ENCODE peak calls at places on chromosome 18, in nine cellular contexts. R is AG04450; L is natural killer cell; P is neural crest cell; E is fibroblast of lung; H is MCF 10A; S is CD4-positive, alpha-beta T cell; G is colonic mucosa; B is GM13976. N is an unnamed sample.

GRCh38 chr18:13513015-13513414 is 213.3 kb downstream of the FAM210A start:
- DNase-seq in R (no peak), L (no peak), P (no peak), E (peak; percentile 48), H (no peak), S (no peak), G (no peak), B (no peak), N (no peak)

GRCh38 chr18:944440-944839 is 39.8 kb downstream of the ADCYAP1 start:
- DNase-seq in R (no peak), L (no peak), P (no peak), E (peak; percentile 96), H (peak; percentile 73), S (no peak), G (no peak), B (no peak), N (no peak)

GRCh38 chr18:55290898-55291297 is 297.1 kb downstream of the TCF4 start:
- DNase-seq in R (no peak), L (no peak), P (no peak), E (peak; percentile 67), H (no peak), S (no peak), G (no peak), B (no peak), N (no peak)

GRCh38 chr18:54608008-54608642 is 17.1 kb downstream of the DYNAP start:
- DNase-seq in R (no peak), L (no peak), P (no peak), E (peak; percentile 51), H (peak; percentile 88), S (no peak), G (no peak), B (no peak), N (no peak)

GRCh38 chr18:72013512-72013911 is 530.6 kb downstream of the CBLN2 start:
- DNase-seq in R (no peak), L (no peak), P (no peak), E (peak; percentile 2), H (peak; percentile 44), S (no peak), G (no peak), B (no peak), N (no peak)

GRCh38 chr18:10661333-10661732 is 135.5 kb downstream of the NAPG start:
- DNase-seq in R (no peak), L (no peak), P (no peak), E (peak; percentile 31), H (peak; percentile 90), S (no peak), G (no peak), B (no peak), N (no peak)

GRCh38 chr18:3456686-3457069 is 6.7 kb downstream of the TGIF1 start:
- DNase-seq in R (no peak), L (no peak), P (no peak), E (no peak), H (no peak), S (no peak), G (peak; percentile 58), B (no peak), N (no peak)

GRCh38 chr18:48808476-48808875 is 142.3 kb downstream of the SMAD7 start:
- DNase-seq in R (no peak), L (no peak), P (no peak), E (no peak), H (no peak), S (no peak), G (no peak), B (no peak), N (no peak)

GRCh38 chr18:79485788-79486355 is 90.1 kb downstream of the NFATC1 start:
- DNase-seq in R (peak; percentile 54), L (no peak), P (no peak), E (peak; percentile 94), H (no peak), S (no peak), G (no peak), B (no peak), N (no peak)

GRCh38 chr18:10035306-10035991 is 121.6 kb downstream of the VAPA start:
- DNase-seq in R (no peak), L (no peak), P (no peak), E (peak; percentile 30), H (peak; percentile 32), S (no peak), G (no peak), B (no peak), N (no peak)

GRCh38 chr18:2471523-2471922 is 99.8 kb downstream of the METTL4 start:
- DNase-seq in R (no peak), L (no peak), P (no peak), E (no peak), H (no peak), S (no peak), G (no peak), B (no peak), N (no peak)

GRCh38 chr18:11324510-11324909 is 175.1 kb upstream of the PIEZO2 start:
- DNase-seq in R (no peak), L (no peak), P (no peak), E (peak; percentile 24), H (peak; percentile 49), S (no peak), G (no peak), B (no peak), N (no peak)

GRCh38 chr18:50356036-50356945 is 18.6 kb upstream of the SKA1 start:
- DNase-seq in R (no peak), L (no peak), P (no peak), E (no peak), H (peak; percentile 71), S (no peak), G (no peak), B (peak; percentile 36), N (peak; percentile 34)

GRCh38 chr18:11665146-11665545 is 23.9 kb upstream of the GNAL start:
- DNase-seq in R (no peak), L (no peak), P (no peak), E (no peak), H (no peak), S (no peak), G (no peak), B (no peak), N (no peak)

GRCh38 chr18:79379251-79379905 is 16.4 kb upstream of the NFATC1 start:
- DNase-seq in R (no peak), L (no peak), P (no peak), E (no peak), H (no peak), S (no peak), G (no peak), B (no peak), N (no peak)

GRCh38 chr18:55748227-55748738 is 160.3 kb upstream of the TCF4 start:
- DNase-seq in R (no peak), L (no peak), P (no peak), E (peak; percentile 20), H (no peak), S (no peak), G (no peak), B (no peak), N (no peak)

DNA sequence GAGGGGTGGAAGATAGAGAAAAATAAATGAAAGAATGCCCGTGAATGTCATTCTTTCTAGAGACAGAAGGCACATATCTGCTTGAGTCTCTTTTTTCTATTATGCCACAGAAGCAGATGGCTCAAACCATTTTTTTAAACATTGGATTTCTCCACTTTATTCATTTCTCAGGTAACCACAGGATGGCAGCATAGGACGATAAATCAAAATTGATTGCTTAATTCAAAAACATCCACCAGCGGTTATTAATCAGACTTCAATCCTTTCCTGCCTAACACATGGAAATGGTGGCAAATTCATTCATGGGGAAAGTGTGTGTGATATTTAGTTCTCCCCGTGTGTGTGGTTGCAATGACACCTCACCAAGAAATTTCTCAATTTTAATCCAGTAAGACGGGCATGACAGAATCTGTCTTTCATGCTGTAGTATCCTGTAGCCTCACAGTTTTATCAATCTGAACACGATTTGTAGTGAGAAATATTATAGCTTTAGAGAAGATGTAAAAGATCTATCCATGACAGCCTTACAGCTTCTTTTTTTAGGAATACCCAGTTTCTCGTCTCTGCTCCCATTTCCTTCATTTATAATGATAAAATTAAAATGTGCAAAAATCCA is 72.2 kb downstream of the DSC3 start:
- DNase-seq in R (no peak), L (no peak), P (peak; percentile 12), E (peak; percentile 43), H (peak; percentile 75), S (no peak), G (no peak), B (no peak), N (no peak)
- TF ChIP-seq CTCF in R (no peak), L (no peak), P (peak; percentile 69), E (no peak), H (peak; percentile 50), S (peak; percentile 41), G (peak; percentile 41), B (peak; percentile 11), N (peak; percentile 44)

DNA sequence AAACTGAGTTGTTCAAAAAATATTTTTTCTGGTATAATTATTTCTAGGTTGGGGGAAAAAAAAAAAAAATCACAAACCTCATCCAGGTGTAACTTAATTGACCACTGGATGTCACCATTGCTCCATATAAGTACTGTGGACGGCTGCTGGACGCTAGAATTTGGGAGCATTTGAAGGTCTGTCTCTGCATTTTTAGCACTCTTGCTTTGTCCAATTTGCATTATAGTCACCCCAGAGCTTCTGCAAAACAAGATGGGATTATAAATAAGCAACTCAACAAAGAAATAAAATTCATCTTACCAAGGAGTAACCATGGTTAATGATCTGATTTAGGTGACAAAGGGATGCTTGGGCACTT is 83.7 kb downstream of the HRH4 start:
- DNase-seq in R (no peak), L (no peak), P (no peak), E (no peak), H (peak; percentile 61), S (no peak), G (no peak), B (no peak), N (no peak)
- TF ChIP-seq CTCF in R (peak; percentile 34), L (no peak), P (peak; percentile 80), E (peak; percentile 26), H (peak; percentile 46), S (no peak), G (peak; percentile 21), B (no peak), N (no peak)

GRCh38 chr18:65091737-65092329 is 659.0 kb upstream of the CDH7 start:
- DNase-seq in R (no peak), L (no peak), P (no peak), E (peak; percentile 2), H (peak; percentile 55), S (no peak), G (peak; percentile 19), B (no peak), N (no peak)
- TF ChIP-seq CTCF in R (no peak), L (no peak), P (peak; percentile 70), E (peak; percentile 28), H (no peak), S (no peak), G (peak; percentile 36), B (peak; percentile 33), N (peak; percentile 46)

GRCh38 chr18:37684183-37684582 is 118.6 kb upstream of the CELF4 start:
- DNase-seq in R (no peak), L (no peak), P (no peak), E (no peak), H (no peak), S (no peak), G (no peak), B (no peak), N (no peak)

GRCh38 chr18:37689841-37690240 is 124.2 kb upstream of the CELF4 start:
- DNase-seq in R (no peak), L (no peak), P (no peak), E (no peak), H (peak; percentile 27), S (no peak), G (no peak), B (no peak), N (no peak)

DNA sequence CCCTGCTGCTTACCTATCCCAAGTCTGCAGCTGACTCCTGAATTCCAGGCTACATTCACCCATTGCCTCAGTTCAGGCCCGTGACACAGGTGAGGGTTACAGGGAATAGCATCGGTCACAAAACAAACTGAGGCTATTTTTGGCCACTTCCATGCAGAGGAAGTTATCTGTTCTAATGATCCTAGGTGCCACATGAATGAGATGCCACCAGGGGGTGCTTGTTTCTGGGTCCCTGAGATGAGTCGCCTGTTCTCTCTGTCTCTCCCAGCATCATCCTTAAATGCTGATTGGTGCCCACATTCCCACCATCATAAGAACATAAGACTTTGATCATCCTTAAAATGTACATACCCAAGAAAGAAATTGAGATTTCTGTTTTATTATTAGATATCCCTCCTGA is 119.0 kb upstream of the CELF4 start:
- DNase-seq in R (no peak), L (no peak), P (no peak), E (no peak), H (no peak), S (no peak), G (no peak), B (no peak), N (no peak)
- TF ChIP-seq CTCF in R (no peak), L (no peak), P (peak; percentile 13), E (no peak), H (no peak), S (no peak), G (no peak), B (no peak), N (no peak)

N was measured in GM10248.